ENCODE peak calls at places on chromosomes 2 and 18, in nine cellular contexts. One of them, this sample, is unnamed.

GRCh38 chr2:217393585-217394032 is 533.7 kb upstream of the TNP1 start:
- DNase-seq in astrocyte of the spinal cord: peak; percentile 64
- DNase-seq in NT2/D1: no peak
- DNase-seq in fibroblast of mammary gland: peak; percentile 98
- DNase-seq in tibial nerve: peak; percentile 54
- DNase-seq in neural progenitor cell: no peak
- DNase-seq in PC-3: peak; percentile 9
- DNase-seq in thyroid gland: peak; percentile 65
- DNase-seq in effector memory CD4-positive, alpha-beta T cell: no peak
- DNase-seq in this sample: peak; percentile 38

GRCh38 chr18:58639751-58640427 is 11.0 kb upstream of the ALPK2 start:
- DNase-seq in astrocyte of the spinal cord: peak; percentile 64
- DNase-seq in NT2/D1: peak; percentile 30
- DNase-seq in fibroblast of mammary gland: peak; percentile 58
- DNase-seq in tibial nerve: no peak
- DNase-seq in neural progenitor cell: no peak
- DNase-seq in PC-3: peak; percentile 82
- DNase-seq in thyroid gland: no peak
- DNase-seq in effector memory CD4-positive, alpha-beta T cell: no peak
- DNase-seq in this sample: no peak

GRCh38 chr2:16281451-16282330 is 341.3 kb downstream of the MYCN start:
- DNase-seq in astrocyte of the spinal cord: peak; percentile 3
- DNase-seq in NT2/D1: peak; percentile 64
- DNase-seq in fibroblast of mammary gland: no peak
- DNase-seq in tibial nerve: no peak
- DNase-seq in neural progenitor cell: peak; percentile 71
- DNase-seq in PC-3: peak; percentile 27
- DNase-seq in thyroid gland: peak; percentile 50
- DNase-seq in effector memory CD4-positive, alpha-beta T cell: no peak
- DNase-seq in this sample: peak; percentile 21

GRCh38 chr2:234723400-234723799 is 226.5 kb upstream of the ARL4C start:
- DNase-seq in astrocyte of the spinal cord: no peak
- DNase-seq in NT2/D1: no peak
- DNase-seq in fibroblast of mammary gland: no peak
- DNase-seq in tibial nerve: no peak
- DNase-seq in neural progenitor cell: no peak
- DNase-seq in PC-3: no peak
- DNase-seq in thyroid gland: no peak
- DNase-seq in effector memory CD4-positive, alpha-beta T cell: no peak
- DNase-seq in this sample: no peak

GRCh38 chr18:58624011-58624410 is 4.9 kb downstream of the ALPK2 start:
- DNase-seq in astrocyte of the spinal cord: peak; percentile 87
- DNase-seq in NT2/D1: no peak
- DNase-seq in fibroblast of mammary gland: no peak
- DNase-seq in tibial nerve: no peak
- DNase-seq in neural progenitor cell: no peak
- DNase-seq in PC-3: no peak
- DNase-seq in thyroid gland: no peak
- DNase-seq in effector memory CD4-positive, alpha-beta T cell: no peak
- DNase-seq in this sample: no peak

GRCh38 chr18:58562146-58562998 is 66.5 kb downstream of the ALPK2 start:
- DNase-seq in astrocyte of the spinal cord: no peak
- DNase-seq in NT2/D1: no peak
- DNase-seq in fibroblast of mammary gland: no peak
- DNase-seq in tibial nerve: no peak
- DNase-seq in neural progenitor cell: no peak
- DNase-seq in PC-3: no peak
- DNase-seq in thyroid gland: no peak
- DNase-seq in effector memory CD4-positive, alpha-beta T cell: no peak
- DNase-seq in this sample: no peak

GRCh38 chr18:67302043-67302442 is 214.5 kb downstream of the DSEL start:
- DNase-seq in astrocyte of the spinal cord: peak; percentile 56
- DNase-seq in NT2/D1: no peak
- DNase-seq in fibroblast of mammary gland: peak; percentile 53
- DNase-seq in tibial nerve: no peak
- DNase-seq in neural progenitor cell: no peak
- DNase-seq in PC-3: peak; percentile 39
- DNase-seq in thyroid gland: no peak
- DNase-seq in effector memory CD4-positive, alpha-beta T cell: no peak
- DNase-seq in this sample: no peak

GRCh38 chr2:27191107-27191829 is 20.6 kb upstream of the ATRAID start:
- DNase-seq in astrocyte of the spinal cord: peak; percentile 57
- DNase-seq in NT2/D1: peak; percentile 43
- DNase-seq in fibroblast of mammary gland: peak; percentile 76
- DNase-seq in tibial nerve: no peak
- DNase-seq in neural progenitor cell: peak; percentile 71
- DNase-seq in PC-3: peak; percentile 67
- DNase-seq in thyroid gland: peak; percentile 48
- DNase-seq in effector memory CD4-positive, alpha-beta T cell: no peak
- DNase-seq in this sample: peak; percentile 21

GRCh38 chr2:64653174-64654062 is at the start of gene SERTAD2:
- DNase-seq in astrocyte of the spinal cord: peak; percentile 87
- DNase-seq in NT2/D1: peak; percentile 57
- DNase-seq in fibroblast of mammary gland: peak; percentile 77
- DNase-seq in tibial nerve: peak; percentile 76
- DNase-seq in neural progenitor cell: peak; percentile 97
- DNase-seq in PC-3: peak; percentile 81
- DNase-seq in thyroid gland: peak; percentile 91
- DNase-seq in effector memory CD4-positive, alpha-beta T cell: peak; percentile 80
- DNase-seq in this sample: peak; percentile 87

GRCh38 chr2:230778350-230779140 is 65.9 kb downstream of the CAB39 start:
- DNase-seq in astrocyte of the spinal cord: peak; percentile 78
- DNase-seq in NT2/D1: no peak
- DNase-seq in fibroblast of mammary gland: peak; percentile 43
- DNase-seq in tibial nerve: no peak
- DNase-seq in neural progenitor cell: no peak
- DNase-seq in PC-3: peak; percentile 20
- DNase-seq in thyroid gland: no peak
- DNase-seq in effector memory CD4-positive, alpha-beta T cell: no peak
- DNase-seq in this sample: no peak

GRCh38 chr18:1350931-1351450 is 446.3 kb downstream of the ADCYAP1 start:
- DNase-seq in astrocyte of the spinal cord: no peak
- DNase-seq in NT2/D1: no peak
- DNase-seq in fibroblast of mammary gland: no peak
- DNase-seq in tibial nerve: no peak
- DNase-seq in neural progenitor cell: no peak
- DNase-seq in PC-3: peak; percentile 68
- DNase-seq in thyroid gland: no peak
- DNase-seq in effector memory CD4-positive, alpha-beta T cell: no peak
- DNase-seq in this sample: no peak

GRCh38 chr2:202278944-202279343 is 13.4 kb downstream of the NOP58 start:
- DNase-seq in astrocyte of the spinal cord: peak; percentile 72
- DNase-seq in NT2/D1: no peak
- DNase-seq in fibroblast of mammary gland: peak; percentile 79
- DNase-seq in tibial nerve: no peak
- DNase-seq in neural progenitor cell: peak; percentile 32
- DNase-seq in PC-3: peak; percentile 50
- DNase-seq in thyroid gland: no peak
- DNase-seq in effector memory CD4-positive, alpha-beta T cell: no peak
- DNase-seq in this sample: no peak

GRCh38 chr2:127439343-127439742 is 21.1 kb downstream of the PROC start:
- DNase-seq in astrocyte of the spinal cord: no peak
- DNase-seq in NT2/D1: no peak
- DNase-seq in fibroblast of mammary gland: no peak
- DNase-seq in tibial nerve: no peak
- DNase-seq in neural progenitor cell: no peak
- DNase-seq in PC-3: no peak
- DNase-seq in thyroid gland: no peak
- DNase-seq in effector memory CD4-positive, alpha-beta T cell: no peak
- DNase-seq in this sample: no peak

GRCh38 chr2:214311931-214312749 is 98.7 kb upstream of the VWC2L start:
- DNase-seq in astrocyte of the spinal cord: no peak
- DNase-seq in NT2/D1: no peak
- DNase-seq in fibroblast of mammary gland: peak; percentile 6
- DNase-seq in tibial nerve: no peak
- DNase-seq in neural progenitor cell: no peak
- DNase-seq in PC-3: peak; percentile 62
- DNase-seq in thyroid gland: no peak
- DNase-seq in effector memory CD4-positive, alpha-beta T cell: no peak
- DNase-seq in this sample: no peak

GRCh38 chr2:51813245-51813644 is 781.3 kb upstream of the NRXN1 start:
- DNase-seq in astrocyte of the spinal cord: peak; percentile 67
- DNase-seq in NT2/D1: no peak
- DNase-seq in fibroblast of mammary gland: peak; percentile 79
- DNase-seq in tibial nerve: no peak
- DNase-seq in neural progenitor cell: no peak
- DNase-seq in PC-3: peak; percentile 70
- DNase-seq in thyroid gland: no peak
- DNase-seq in effector memory CD4-positive, alpha-beta T cell: no peak
- DNase-seq in this sample: no peak

GRCh38 chr18:45287531-45287930 is 327.7 kb upstream of the SLC14A2 start:
- DNase-seq in astrocyte of the spinal cord: no peak
- DNase-seq in NT2/D1: no peak
- DNase-seq in fibroblast of mammary gland: no peak
- DNase-seq in tibial nerve: no peak
- DNase-seq in neural progenitor cell: no peak
- DNase-seq in PC-3: no peak
- DNase-seq in thyroid gland: no peak
- DNase-seq in effector memory CD4-positive, alpha-beta T cell: no peak
- DNase-seq in this sample: no peak

GRCh38 chr18:48931680-48932461 is 18.9 kb downstream of the SMAD7 start:
- DNase-seq in astrocyte of the spinal cord: no peak
- DNase-seq in NT2/D1: no peak
- DNase-seq in fibroblast of mammary gland: no peak
- DNase-seq in tibial nerve: no peak
- DNase-seq in neural progenitor cell: no peak
- DNase-seq in PC-3: no peak
- DNase-seq in thyroid gland: no peak
- DNase-seq in effector memory CD4-positive, alpha-beta T cell: no peak
- DNase-seq in this sample: no peak

GRCh38 chr2:120477831-120478481 is 132.0 kb downstream of the INHBB start:
- DNase-seq in astrocyte of the spinal cord: no peak
- DNase-seq in NT2/D1: no peak
- DNase-seq in fibroblast of mammary gland: no peak
- DNase-seq in tibial nerve: no peak
- DNase-seq in neural progenitor cell: no peak
- DNase-seq in PC-3: no peak
- DNase-seq in thyroid gland: no peak
- DNase-seq in effector memory CD4-positive, alpha-beta T cell: no peak
- DNase-seq in this sample: no peak

GRCh38 chr2:141601511-141602152 is 529.2 kb downstream of the LRP1B start:
- DNase-seq in astrocyte of the spinal cord: no peak
- DNase-seq in NT2/D1: no peak
- DNase-seq in fibroblast of mammary gland: no peak
- DNase-seq in tibial nerve: no peak
- DNase-seq in neural progenitor cell: no peak
- DNase-seq in PC-3: no peak
- DNase-seq in thyroid gland: no peak
- DNase-seq in effector memory CD4-positive, alpha-beta T cell: no peak
- DNase-seq in this sample: no peak

GRCh38 chr2:207165121-207166038 is at the start of gene KLF7:
- DNase-seq in astrocyte of the spinal cord: peak; percentile 49
- DNase-seq in NT2/D1: no peak
- DNase-seq in fibroblast of mammary gland: no peak
- DNase-seq in tibial nerve: no peak
- DNase-seq in neural progenitor cell: peak; percentile 65
- DNase-seq in PC-3: peak; percentile 55
- DNase-seq in thyroid gland: peak; percentile 65
- DNase-seq in effector memory CD4-positive, alpha-beta T cell: peak; percentile 20
- DNase-seq in this sample: peak; percentile 46

GRCh38 chr2:134836986-134837385 is 1.4 kb upstream of the ACMSD start:
- DNase-seq in astrocyte of the spinal cord: peak; percentile 95
- DNase-seq in NT2/D1: no peak
- DNase-seq in fibroblast of mammary gland: peak; percentile 93
- DNase-seq in tibial nerve: no peak
- DNase-seq in neural progenitor cell: no peak
- DNase-seq in PC-3: peak; percentile 97
- DNase-seq in thyroid gland: peak; percentile 63
- DNase-seq in effector memory CD4-positive, alpha-beta T cell: no peak
- DNase-seq in this sample: no peak
- H3K4me3 ChIP-seq in astrocyte of the spinal cord: no peak overlapping the region
- H3K4me3 ChIP-seq in NT2/D1: no peak overlapping the region
- H3K4me3 ChIP-seq in fibroblast of mammary gland: no peak overlapping the region
- H3K4me3 ChIP-seq in tibial nerve: no peak overlapping the region
- H3K4me3 ChIP-seq in neural progenitor cell: no peak overlapping the region
- H3K4me3 ChIP-seq in PC-3: peak overlapping the region; percentile 1
- H3K4me3 ChIP-seq in thyroid gland: no peak overlapping the region
- H3K4me3 ChIP-seq in effector memory CD4-positive, alpha-beta T cell: no peak overlapping the region
- H3K4me3 ChIP-seq in this sample: no peak overlapping the region

DNA sequence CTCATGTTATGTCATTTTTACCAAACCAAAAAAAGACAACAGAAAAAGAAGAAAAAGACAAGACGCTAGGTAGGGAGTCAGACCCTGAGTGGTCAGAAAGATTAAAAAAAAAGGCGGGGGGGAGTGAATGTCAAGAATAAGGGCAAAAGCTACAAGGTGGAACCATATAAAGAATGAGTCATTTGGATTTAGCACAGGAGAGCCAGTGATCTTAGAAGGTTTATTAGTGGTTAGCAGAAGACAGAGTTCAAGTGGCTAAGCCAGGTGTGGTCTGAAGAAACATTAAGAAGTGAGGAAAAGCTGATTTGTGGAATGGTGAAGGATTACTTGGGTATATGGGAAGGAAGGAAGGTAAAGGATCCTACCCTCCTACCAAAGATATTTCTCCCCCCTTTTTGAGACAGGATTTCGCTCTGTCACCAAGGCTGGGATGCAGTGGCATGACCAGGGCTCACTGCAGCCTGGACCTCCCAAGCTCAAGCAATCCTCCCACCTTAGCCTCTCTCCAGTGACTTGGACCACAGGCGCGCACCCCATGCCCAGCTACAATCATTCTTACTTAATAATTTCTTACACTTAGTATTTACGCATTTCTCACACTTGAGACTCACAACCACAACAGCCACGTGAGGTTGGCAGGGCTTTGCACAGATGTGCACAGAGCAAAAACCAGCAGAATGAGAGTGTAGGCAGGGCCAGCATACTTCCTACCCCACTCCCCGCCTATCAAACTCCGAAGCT is 2.6 kb downstream of the DSC2 start:
- DNase-seq in astrocyte of the spinal cord: no peak
- DNase-seq in NT2/D1: no peak
- DNase-seq in fibroblast of mammary gland: no peak
- DNase-seq in tibial nerve: no peak
- DNase-seq in neural progenitor cell: no peak
- DNase-seq in PC-3: peak; percentile 64
- DNase-seq in thyroid gland: no peak
- DNase-seq in effector memory CD4-positive, alpha-beta T cell: no peak
- DNase-seq in this sample: no peak
- H3K4me3 ChIP-seq in astrocyte of the spinal cord: no peak overlapping the region
- H3K4me3 ChIP-seq in NT2/D1: no peak overlapping the region
- H3K4me3 ChIP-seq in fibroblast of mammary gland: no peak overlapping the region
- H3K4me3 ChIP-seq in tibial nerve: no peak overlapping the region
- H3K4me3 ChIP-seq in neural progenitor cell: peak overlapping the region; percentile 90
- H3K4me3 ChIP-seq in PC-3: peak overlapping the region; percentile 72
- H3K4me3 ChIP-seq in thyroid gland: no peak overlapping the region
- H3K4me3 ChIP-seq in effector memory CD4-positive, alpha-beta T cell: no peak overlapping the region
- H3K4me3 ChIP-seq in this sample: peak overlapping the region; percentile 74

GRCh38 chr2:177258059-177258458 is 6.5 kb downstream of the NFE2L2 start:
- DNase-seq in astrocyte of the spinal cord: no peak
- DNase-seq in NT2/D1: no peak
- DNase-seq in fibroblast of mammary gland: no peak
- DNase-seq in tibial nerve: no peak
- DNase-seq in neural progenitor cell: no peak
- DNase-seq in PC-3: no peak
- DNase-seq in thyroid gland: no peak
- DNase-seq in effector memory CD4-positive, alpha-beta T cell: no peak
- DNase-seq in this sample: no peak
- H3K4me3 ChIP-seq in astrocyte of the spinal cord: no peak overlapping the region
- H3K4me3 ChIP-seq in NT2/D1: no peak overlapping the region
- H3K4me3 ChIP-seq in fibroblast of mammary gland: no peak overlapping the region
- H3K4me3 ChIP-seq in tibial nerve: no peak overlapping the region
- H3K4me3 ChIP-seq in neural progenitor cell: no peak overlapping the region
- H3K4me3 ChIP-seq in PC-3: no peak overlapping the region
- H3K4me3 ChIP-seq in thyroid gland: no peak overlapping the region
- H3K4me3 ChIP-seq in effector memory CD4-positive, alpha-beta T cell: no peak overlapping the region
- H3K4me3 ChIP-seq in this sample: no peak overlapping the region

GRCh38 chr18:31243740-31244512 is 74.0 kb upstream of the DSG1 start:
- DNase-seq in astrocyte of the spinal cord: no peak
- DNase-seq in NT2/D1: no peak
- DNase-seq in fibroblast of mammary gland: no peak
- DNase-seq in tibial nerve: no peak
- DNase-seq in neural progenitor cell: peak; percentile 16
- DNase-seq in PC-3: no peak
- DNase-seq in thyroid gland: no peak
- DNase-seq in effector memory CD4-positive, alpha-beta T cell: no peak
- DNase-seq in this sample: no peak
- H3K4me3 ChIP-seq in astrocyte of the spinal cord: no peak overlapping the region
- H3K4me3 ChIP-seq in NT2/D1: no peak overlapping the region
- H3K4me3 ChIP-seq in fibroblast of mammary gland: no peak overlapping the region
- H3K4me3 ChIP-seq in tibial nerve: no peak overlapping the region
- H3K4me3 ChIP-seq in neural progenitor cell: no peak overlapping the region
- H3K4me3 ChIP-seq in PC-3: no peak overlapping the region
- H3K4me3 ChIP-seq in thyroid gland: no peak overlapping the region
- H3K4me3 ChIP-seq in effector memory CD4-positive, alpha-beta T cell: no peak overlapping the region
- H3K4me3 ChIP-seq in this sample: no peak overlapping the region

This sample was measured in prostate gland.